ENCODE peak calls at places on chromosomes 1 and 21, in four cellular contexts. D is GM12865, K is Peyer's patch, Y is IMR-90. Q is an unnamed sample.
A peak's percentile ranks its signal among the peaks of the same experiment; 100 is the strongest.

GRCh38 chr1:219174672-219175564 is 1.2 kb downstream of the LYPLAL1 start:
- DNase-seq in D (peak; percentile 78), K (peak; percentile 52), Y (peak; percentile 90), Q (peak; percentile 74)

GRCh38 chr1:60620107-60620506 is 462.3 kb upstream of the NFIA start:
- DNase-seq in D (no peak), K (no peak), Y (no peak), Q (no peak)

GRCh38 chr1:63575340-63575826 is 17.8 kb upstream of the PGM1 start:
- DNase-seq in D (peak; percentile 22), K (no peak), Y (peak; percentile 16), Q (peak; percentile 41)

GRCh38 chr1:28926629-28927441 is 12.5 kb downstream of the EPB41 start:
- DNase-seq in D (peak; percentile 92), K (peak; percentile 53), Y (peak; percentile 4), Q (no peak)

GRCh38 chr1:177305040-177306018 is 134.6 kb downstream of the BRINP2 start:
- DNase-seq in D (no peak), K (no peak), Y (no peak), Q (peak; percentile 81)

GRCh38 chr1:117964290-117965038 is 34.9 kb downstream of the WDR3 start:
- DNase-seq in D (no peak), K (no peak), Y (peak; percentile 15), Q (no peak)

GRCh38 chr1:235158680-235159079 is 2.4 kb downstream of the RBM34 start:
- DNase-seq in D (no peak), K (no peak), Y (no peak), Q (no peak)

GRCh38 chr1:89918127-89918793 is 76.7 kb upstream of the ZNF326 start:
- DNase-seq in D (no peak), K (no peak), Y (peak; percentile 70), Q (peak; percentile 77)

GRCh38 chr1:10402729-10403274 is 3.9 kb downstream of the PGD start:
- DNase-seq in D (no peak), K (no peak), Y (peak; percentile 81), Q (peak; percentile 18)

GRCh38 chr1:195894411-195894810 is 713.8 kb downstream of the KCNT2 start:
- DNase-seq in D (no peak), K (no peak), Y (peak; percentile 1), Q (no peak)

GRCh38 chr1:210328746-210329488 is at the start of gene HHAT:
- DNase-seq in D (peak; percentile 85), K (peak; percentile 88), Y (peak; percentile 67), Q (peak; percentile 68)

GRCh38 chr1:99811747-99812146 is 38.4 kb upstream of the AGL start:
- DNase-seq in D (no peak), K (no peak), Y (no peak), Q (no peak)

GRCh38 chr1:9257851-9258250 is 23.3 kb downstream of the H6PD start:
- DNase-seq in D (no peak), K (no peak), Y (no peak), Q (no peak)

GRCh38 chr1:115289940-115290339 is 48.1 kb downstream of the NGF start:
- DNase-seq in D (no peak), K (no peak), Y (no peak), Q (no peak)

GRCh38 chr1:160346953-160347352 is 3.8 kb downstream of the NCSTN start:
- DNase-seq in D (peak; percentile 73), K (peak; percentile 63), Y (no peak), Q (no peak)

GRCh38 chr1:38000529-38001453 is 4.5 kb downstream of the FHL3 start:
- DNase-seq in D (no peak), K (no peak), Y (peak; percentile 87), Q (peak; percentile 41)

GRCh38 chr1:161932668-161933067 is 91.0 kb downstream of the OLFML2B start:
- DNase-seq in D (no peak), K (peak; percentile 48), Y (no peak), Q (no peak)

GRCh38 chr1:14970115-14970798 is 183.3 kb upstream of the TMEM51 start:
- DNase-seq in D (peak; percentile 48), K (no peak), Y (peak; percentile 87), Q (peak; percentile 75)

GRCh38 chr1:172266528-172267174 is 153.8 kb upstream of the C1orf105 start:
- DNase-seq in D (no peak), K (no peak), Y (no peak), Q (peak; percentile 73)

GRCh38 chr21:43333301-43334062 is 93.4 kb downstream of the SIK1 start:
- DNase-seq in D (no peak), K (no peak), Y (peak; percentile 96), Q (peak; percentile 93)

GRCh38 chr1:98839840-98840239 is 164.8 kb downstream of the PLPPR5 start:
- DNase-seq in D (no peak), K (no peak), Y (peak; percentile 18), Q (peak; percentile 8)

GRCh38 chr1:151993084-151993733 is 450 bp downstream of the S100A10 start:
- DNase-seq in D (peak; percentile 26), K (peak; percentile 74), Y (no peak), Q (no peak)

GRCh38 chr21:40291560-40291959 is 424.3 kb downstream of the PCP4 start:
- DNase-seq in D (no peak), K (no peak), Y (no peak), Q (no peak)

GRCh38 chr1:65791860-65792670 is 630 bp upstream of the PDE4B start:
- DNase-seq in D (no peak), K (no peak), Y (peak; percentile 24), Q (no peak)

GRCh38 chr1:168553680-168554553 is 10.1 kb upstream of the XCL2 start:
- DNase-seq in D (peak; percentile 9), K (no peak), Y (no peak), Q (no peak)

GRCh38 chr1:235758931-235759330 is 107.8 kb downstream of the LYST start:
- DNase-seq in D (no peak), K (no peak), Y (no peak), Q (peak; percentile 58)

GRCh38 chr21:36854391-36854790 is 112.1 kb downstream of the HLCS start:
- DNase-seq in D (peak; percentile 49), K (no peak), Y (peak; percentile 34), Q (peak; percentile 28)

GRCh38 chr1:199018471-199019135 is 379.8 kb downstream of the PTPRC start:
- DNase-seq in D (no peak), K (no peak), Y (no peak), Q (no peak)

GRCh38 chr1:205015241-205015640 is 27.8 kb upstream of the CNTN2 start:
- DNase-seq in D (no peak), K (no peak), Y (no peak), Q (no peak)

GRCh38 chr1:193850745-193851144 is 664.3 kb upstream of the B3GALT2 start:
- DNase-seq in D (no peak), K (no peak), Y (peak; percentile 2), Q (no peak)

GRCh38 chr1:177310326-177310725 is 139.6 kb downstream of the BRINP2 start:
- DNase-seq in D (no peak), K (no peak), Y (no peak), Q (no peak)

GRCh38 chr1:214303538-214303937 is 22.6 kb downstream of the SMYD2 start:
- DNase-seq in D (no peak), K (no peak), Y (peak; percentile 44), Q (no peak)

DNA sequence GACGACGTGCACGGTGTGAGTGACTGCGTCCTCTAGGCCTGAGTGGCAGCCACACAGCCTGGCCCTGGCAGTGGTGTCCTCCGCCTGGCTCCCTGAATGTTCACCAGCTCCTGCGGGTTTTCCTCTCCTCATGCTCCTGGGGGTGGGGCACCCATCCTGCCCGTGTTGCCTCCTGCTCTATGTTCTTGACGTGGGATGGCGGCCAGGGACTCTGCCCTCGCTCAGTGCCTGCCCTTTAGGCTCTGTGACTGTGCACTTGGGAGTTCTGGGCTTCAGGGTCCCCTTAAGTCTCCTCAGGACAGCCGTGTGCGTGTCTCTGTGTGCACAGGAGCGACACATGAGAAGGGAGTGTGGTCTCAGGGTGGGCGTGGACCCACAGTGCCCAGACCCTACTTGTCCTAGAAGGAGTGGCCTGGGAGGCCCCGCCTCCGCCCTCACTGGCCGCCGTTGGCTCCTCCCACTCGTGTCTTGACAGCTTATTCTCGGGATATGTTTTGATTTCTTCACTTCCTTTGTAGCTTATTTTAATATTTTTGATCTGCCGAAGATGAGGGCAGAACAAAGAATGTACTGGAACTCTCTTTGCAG is 3.6 kb downstream of the SKI start:
- DNase-seq in D (no peak), K (peak; percentile 95), Y (peak; percentile 81), Q (peak; percentile 71)
- H3K4me3 ChIP-seq in D (no peak overlapping the region), K (peak overlapping the region; percentile 50), Y (peak overlapping the region; percentile 97), Q (peak overlapping the region; percentile 72)

GRCh38 chr1:224499204-224499603 is 64.6 kb upstream of the WDR26 start:
- DNase-seq in D (no peak), K (no peak), Y (no peak), Q (peak; percentile 37)
- H3K4me3 ChIP-seq in D (no peak overlapping the region), K (no peak overlapping the region), Y (no peak overlapping the region), Q (no peak overlapping the region)

GRCh38 chr21:14688412-14688811 is 142.3 kb upstream of the SAMSN1 start:
- DNase-seq in D (peak; percentile 77), K (no peak), Y (no peak), Q (no peak)
- H3K4me3 ChIP-seq in D (no peak overlapping the region), K (no peak overlapping the region), Y (no peak overlapping the region), Q (no peak overlapping the region)

GRCh38 chr1:145871994-145872411 is 13.1 kb upstream of the PIAS3 start:
- DNase-seq in D (peak; percentile 25), K (peak; percentile 64), Y (peak; percentile 46), Q (no peak)
- H3K4me3 ChIP-seq in D (peak overlapping the region; percentile 28), K (peak overlapping the region; percentile 34), Y (peak overlapping the region; percentile 32), Q (no peak overlapping the region)

GRCh38 chr1:56575865-56576264 is 3.5 kb downstream of the PLPP3 start:
- DNase-seq in D (no peak), K (no peak), Y (no peak), Q (no peak)
- H3K4me3 ChIP-seq in D (no peak overlapping the region), K (no peak overlapping the region), Y (peak overlapping the region; percentile 81), Q (no peak overlapping the region)

GRCh38 chr1:27009601-27010197 is 3.0 kb downstream of the TENT5B start:
- DNase-seq in D (no peak), K (no peak), Y (no peak), Q (peak; percentile 90)
- H3K4me3 ChIP-seq in D (no peak overlapping the region), K (no peak overlapping the region), Y (no peak overlapping the region), Q (no peak overlapping the region)

GRCh38 chr1:228213917-228214808 is 6.3 kb downstream of the OBSCN start:
- DNase-seq in D (no peak), K (no peak), Y (no peak), Q (no peak)

GRCh38 chr1:228211091-228211870 is 3.4 kb downstream of the OBSCN start:
- DNase-seq in D (no peak), K (peak; percentile 36), Y (no peak), Q (no peak)

GRCh38 chr1:228211871-228212414 is 4.1 kb downstream of the OBSCN start:
- DNase-seq in D (no peak), K (peak; percentile 45), Y (no peak), Q (no peak)

GRCh38 chr1:228212966-228213844 is 5.4 kb downstream of the OBSCN start:
- DNase-seq in D (peak; percentile 80), K (peak; percentile 96), Y (peak; percentile 78), Q (peak; percentile 70)

GRCh38 chr1:228212415-228212965 is 4.6 kb downstream of the OBSCN start:
- DNase-seq in D (no peak), K (peak; percentile 48), Y (no peak), Q (no peak)
- H3K4me3 ChIP-seq in D (no peak overlapping the region), K (peak overlapping the region; percentile 41), Y (peak overlapping the region; percentile 29), Q (peak overlapping the region; percentile 57)

GRCh38 chr21:25638634-25639166 is 358 bp upstream of the JAM2 start:
- DNase-seq in D (peak; percentile 29), K (no peak), Y (peak; percentile 27), Q (no peak)

GRCh38 chr21:25639167-25639921 is at the start of gene JAM2:
- DNase-seq in D (peak; percentile 65), K (peak; percentile 73), Y (peak; percentile 29), Q (no peak)

GRCh38 chr21:25636727-25637126 is 2.3 kb upstream of the JAM2 start:
- DNase-seq in D (peak; percentile 11), K (no peak), Y (peak; percentile 23), Q (peak; percentile 46)

GRCh38 chr21:25639922-25640670 is 1.0 kb downstream of the JAM2 start:
- DNase-seq in D (peak; percentile 16), K (peak; percentile 47), Y (no peak), Q (no peak)

GRCh38 chr21:25637846-25638245 is 1.2 kb upstream of the JAM2 start:
- DNase-seq in D (no peak), K (no peak), Y (no peak), Q (no peak)
- H3K4me3 ChIP-seq in D (no peak overlapping the region), K (no peak overlapping the region), Y (no peak overlapping the region), Q (no peak overlapping the region)

Q was measured in bronchial epithelial cell.